ENCODE peak calls at places on chromosomes 7 and 10, in four cellular contexts. I is GM12878, Z is H1, E is HepG2. J is an unnamed sample.

GRCh38 chr7:118949031-118949430 is 724.5 kb downstream of the ANKRD7 start:
- DNase-seq in I (no peak), Z (no peak), E (no peak), J (no peak)

GRCh38 chr10:126177414-126178030 is 210.8 kb downstream of the ADAM12 start:
- DNase-seq in I (no peak), Z (no peak), E (no peak), J (peak)

GRCh38 chr10:94264085-94264484 is 98.7 kb downstream of the NOC3L start:
- DNase-seq in I (no peak), Z (no peak), E (peak), J (no peak)

GRCh38 chr7:142773230-142773629 is 2.5 kb downstream of the PRSS2 start:
- DNase-seq in I (no peak), Z (no peak), E (no peak), J (no peak)

GRCh38 chr7:106312099-106312871 is 27.5 kb upstream of the NAMPT start:
- DNase-seq in I (no peak), Z (no peak), E (no peak), J (no peak)

GRCh38 chr7:128742206-128742605 is 3.0 kb downstream of the CALU start:
- DNase-seq in I (no peak), Z (no peak), E (no peak), J (no peak)

GRCh38 chr7:29878081-29878688 is 71.9 kb downstream of the WIPF3 start:
- DNase-seq in I (no peak), Z (no peak), E (peak), J (no peak)

GRCh38 chr7:122460936-122461335 is 156.4 kb upstream of the FEZF1 start:
- DNase-seq in I (no peak), Z (no peak), E (no peak), J (no peak)

GRCh38 chr7:79548616-79549206 is 95.2 kb upstream of the MAGI2 start:
- DNase-seq in I (no peak), Z (no peak), E (peak), J (no peak)

GRCh38 chr7:24438232-24438631 is 135.0 kb upstream of the PALS2 start:
- DNase-seq in I (no peak), Z (no peak), E (no peak), J (no peak)

GRCh38 chr7:21544303-21544656 is 1.4 kb downstream of the DNAH11 start:
- DNase-seq in I (no peak), Z (no peak), E (no peak), J (no peak)

GRCh38 chr10:63156236-63156635 is 23.1 kb downstream of the NRBF2 start:
- DNase-seq in I (no peak), Z (no peak), E (no peak), J (no peak)

GRCh38 chr10:67782556-67782955 is 55.4 kb downstream of the DNAJC12 start:
- DNase-seq in I (no peak), Z (no peak), E (no peak), J (no peak)

GRCh38 chr10:113492181-113492580 is 60.7 kb upstream of the HABP2 start:
- DNase-seq in I (no peak), Z (no peak), E (no peak), J (no peak)

GRCh38 chr10:74027702-74028101 is 29.8 kb downstream of the VCL start:
- DNase-seq in I (no peak), Z (no peak), E (no peak), J (no peak)

GRCh38 chr7:25669300-25669781 is 441.1 kb upstream of the NPVF start:
- DNase-seq in I (no peak), Z (no peak), E (no peak), J (no peak)

GRCh38 chr7:155213385-155213784 is 84.3 kb upstream of the INSIG1 start:
- DNase-seq in I (no peak), Z (no peak), E (no peak), J (no peak)

GRCh38 chr7:78562191-78562590 is 763.6 kb downstream of the PHTF2 start:
- DNase-seq in I (no peak), Z (no peak), E (no peak), J (no peak)

GRCh38 chr7:98879198-98879988 is 1.1 kb downstream of the TRRAP start:
- DNase-seq in I (peak), Z (peak), E (peak), J (no peak)

GRCh38 chr10:97632949-97633884 is at the start of gene MORN4:
- DNase-seq in I (peak), Z (peak), E (peak), J (peak)

GRCh38 chr10:45373783-45374450 is at the start of gene ALOX5:
- DNase-seq in I (no peak), Z (peak), E (no peak), J (peak)

GRCh38 chr10:78707745-78708144 is 361.0 kb upstream of the ZMIZ1 start:
- DNase-seq in I (no peak), Z (no peak), E (no peak), J (no peak)

GRCh38 chr10:109957092-109957797 is 33.9 kb upstream of the XPNPEP1 start:
- DNase-seq in I (peak), Z (no peak), E (no peak), J (no peak)

DNA sequence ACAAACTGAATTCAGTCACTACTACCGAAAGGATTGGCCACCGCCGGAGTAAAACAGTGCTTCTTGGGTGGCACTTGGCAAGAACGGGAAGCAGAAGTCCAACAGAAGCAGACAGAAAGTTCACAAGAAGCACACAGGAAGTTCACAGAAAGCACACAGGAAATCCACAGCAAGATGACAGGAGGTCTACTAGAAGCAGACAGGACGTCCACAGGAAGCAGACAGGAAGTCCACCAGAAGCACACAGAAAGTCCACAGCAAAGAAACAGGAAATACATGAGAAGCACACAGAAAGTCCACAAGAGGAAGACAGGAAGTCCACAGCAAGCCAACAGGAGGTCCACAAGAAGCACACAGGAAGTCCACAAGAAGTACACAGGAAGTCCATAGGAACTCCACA is 399.2 kb upstream of the AUTS2 start:
- DNase-seq in I (no peak), Z (no peak), E (no peak), J (no peak)
- H3K4me3 ChIP-seq in I (no peak), Z (no peak), E (no peak), J (no peak)

GRCh38 chr10:71078454-71079145 is 133.8 kb upstream of the UNC5B start:
- DNase-seq in I (no peak), Z (peak), E (no peak), J (no peak)
- TF ChIP-seq SUZ12 in I (no peak), Z (no peak), E (no peak), J (no peak)

GRCh38 chr10:129965940-129966339 is 1.9 kb upstream of the EBF3 start:
- DNase-seq in I (no peak), Z (no peak), E (no peak), J (no peak)

GRCh38 chr10:129963831-129964501 is at the start of gene EBF3:
- DNase-seq in I (no peak), Z (peak), E (no peak), J (no peak)

GRCh38 chr10:129964611-129965417 is 740 bp upstream of the EBF3 start:
- DNase-seq in I (no peak), Z (peak), E (no peak), J (no peak)

GRCh38 chr10:129966370-129966769 is 2.3 kb upstream of the EBF3 start:
- DNase-seq in I (no peak), Z (no peak), E (no peak), J (no peak)

GRCh38 chr10:129965418-129965793 is 1.3 kb upstream of the EBF3 start:
- DNase-seq in I (no peak), Z (no peak), E (no peak), J (no peak)
- H3K4me3 ChIP-seq in I (no peak), Z (peak), E (no peak), J (no peak)

DNA sequence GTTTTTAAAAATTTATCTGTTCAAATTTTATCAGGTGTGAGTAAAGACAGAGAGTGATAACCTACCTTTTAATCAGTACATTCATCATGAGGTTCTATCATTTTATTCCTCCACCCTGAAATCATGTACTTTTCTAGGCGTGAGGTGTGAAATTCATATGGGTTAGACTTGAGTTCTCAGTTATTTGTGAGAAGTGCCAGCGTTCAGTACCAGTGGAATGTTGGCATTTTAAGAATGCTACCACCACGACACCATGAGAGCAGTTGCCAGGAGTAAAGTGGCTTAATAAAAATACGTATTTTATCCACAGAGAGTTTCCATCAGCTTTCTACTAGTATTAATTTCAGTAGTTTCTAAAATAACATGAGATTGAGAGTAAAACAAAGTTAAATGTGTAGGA is 104.1 kb upstream of the FERD3L start:
- DNase-seq in I (no peak), Z (no peak), E (no peak), J (no peak)
- TF ChIP-seq SUZ12 in I (no peak), Z (no peak), E (no peak), J (no peak)

GRCh38 chr10:95837783-95838182 is 70.0 kb upstream of the CC2D2B start:
- DNase-seq in I (peak), Z (no peak), E (no peak), J (no peak)
- H3K4me3 ChIP-seq in I (no peak), Z (no peak), E (no peak), J (no peak)

GRCh38 chr10:43214956-43215561 is 51.8 kb downstream of the RASGEF1A start:
- DNase-seq in I (no peak), Z (no peak), E (no peak), J (no peak)
- TF ChIP-seq SUZ12 in I (no peak), Z (no peak), E (no peak), J (no peak)

GRCh38 chr10:75395171-75395954 is 6.2 kb downstream of the ZNF503 start:
- DNase-seq in I (no peak), Z (peak), E (no peak), J (no peak)
- H3K4me3 ChIP-seq in I (no peak), Z (peak), E (no peak), J (peak)

DNA sequence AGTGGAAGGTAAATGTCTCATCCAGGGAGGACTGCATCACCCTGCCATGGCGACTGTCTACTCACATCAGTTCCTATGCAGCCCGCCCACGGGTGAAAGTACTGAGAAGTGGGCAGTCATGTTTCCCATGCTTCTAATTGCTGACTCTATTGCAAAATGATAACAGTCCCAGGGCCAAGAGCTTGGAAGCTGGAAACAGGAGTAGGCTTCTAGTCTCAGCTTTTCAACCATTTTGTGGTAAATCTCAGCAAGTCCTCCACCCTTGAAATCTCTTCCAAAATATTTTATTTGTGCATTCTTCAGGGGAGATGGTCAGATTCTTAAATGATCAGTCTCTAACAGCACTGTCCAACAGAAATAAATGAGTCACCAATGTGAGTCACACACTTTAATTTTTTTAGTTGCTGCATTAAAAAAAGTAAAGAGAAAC is 48.1 kb upstream of the TARP start:
- DNase-seq in I (no peak), Z (no peak), E (no peak), J (no peak)
- TF ChIP-seq SUZ12 in I (no peak), Z (no peak), E (no peak), J (no peak)

DNA sequence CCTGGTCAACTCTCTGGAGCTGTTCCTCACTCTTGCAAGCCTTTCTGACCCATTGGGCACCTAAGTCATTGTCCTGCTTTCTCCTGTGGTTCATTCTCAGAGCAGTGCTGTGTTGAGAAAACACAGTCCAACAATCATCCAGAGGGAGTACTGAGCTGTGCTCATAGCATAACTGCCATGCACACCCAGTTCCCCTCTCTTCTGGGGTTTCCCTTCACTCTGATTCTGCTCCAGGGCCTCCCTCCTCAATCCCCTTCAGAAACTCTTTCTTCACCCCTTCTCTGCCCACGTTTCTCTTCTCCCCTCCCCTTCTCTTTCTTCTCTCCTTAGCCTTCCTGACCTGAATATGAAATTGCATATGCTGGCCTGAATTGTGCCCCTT is 155.9 kb downstream of the AOAH start:
- DNase-seq in I (no peak), Z (no peak), E (no peak), J (no peak)
- H3K4me3 ChIP-seq in I (no peak), Z (no peak), E (no peak), J (no peak)